ENCODE peak calls at places on chromosome 22, in nine cellular contexts. S, F, X, P, M, D, G, J and V are unnamed samples.

GRCh38 chr22:20203142-20204099 is 52.6 kb upstream of the CCDC188 start:
- DNase-seq in X (no peak), J (peak), F (no peak), G (no peak), D (peak), S (no peak), P (no peak), M (peak), V (no peak)

GRCh38 chr22:46946383-46946965 is 184.0 kb downstream of the TBC1D22A start:
- DNase-seq in D (no peak), P (no peak), F (no peak), J (no peak), X (no peak), G (no peak), M (no peak), S (no peak), V (no peak)

GRCh38 chr22:24437820-24438328 is 10.5 kb downstream of the ADORA2A start:
- DNase-seq in G (no peak), S (no peak), J (no peak), P (no peak), F (no peak), M (no peak), D (no peak), X (no peak), V (no peak)

GRCh38 chr22:28917747-28918543 is 34.6 kb downstream of the ZNRF3 start:
- DNase-seq in F (no peak), D (no peak), M (peak), S (no peak), X (peak), J (no peak), P (no peak), G (no peak), V (no peak)

GRCh38 chr22:42500836-42501179 is 18.8 kb downstream of the RRP7A start:
- DNase-seq in F (no peak), J (no peak), M (peak), X (no peak), G (no peak), D (no peak), S (no peak), P (no peak), V (no peak)

GRCh38 chr22:44733426-44734106 is 18.8 kb upstream of the ARHGAP8 start:
- DNase-seq in F (no peak), G (no peak), J (no peak), S (no peak), P (no peak), M (no peak), X (no peak), D (no peak), V (no peak)

GRCh38 chr22:32695451-32695891 is 106.0 kb upstream of the TIMP3 start:
- DNase-seq in S (no peak), P (no peak), G (no peak), D (peak), F (no peak), X (peak), M (no peak), J (no peak), V (no peak)

GRCh38 chr22:49934144-49934890 is 15.9 kb downstream of the CRELD2 start:
- DNase-seq in D (no peak), F (no peak), G (no peak), J (no peak), P (peak), S (no peak), X (peak), M (peak), V (no peak)

GRCh38 chr22:38694945-38695344 is 5.8 kb downstream of the JOSD1 start:
- DNase-seq in D (no peak), F (no peak), J (no peak), S (no peak), P (no peak), X (peak), M (no peak), G (no peak), V (no peak)

GRCh38 chr22:28604961-28605360 is 74.7 kb downstream of the TTC28 start:
- DNase-seq in F (no peak), M (no peak), X (no peak), S (no peak), J (no peak), G (no peak), D (no peak), P (no peak), V (no peak)

GRCh38 chr22:25167082-25167481 is 32.6 kb upstream of the CRYBB3 start:
- DNase-seq in S (no peak), P (no peak), F (no peak), G (no peak), X (no peak), D (peak), M (no peak), J (no peak), V (no peak)

GRCh38 chr22:35889071-35889470 is 139.6 kb downstream of the RBFOX2 start:
- DNase-seq in P (no peak), X (no peak), S (no peak), D (no peak), F (no peak), J (no peak), M (no peak), G (no peak), V (no peak)

GRCh38 chr22:37177221-37177620 is 10.8 kb downstream of the C1QTNF6 start:
- DNase-seq in P (no peak), X (no peak), S (no peak), F (no peak), J (no peak), D (no peak), G (no peak), M (no peak), V (no peak)

GRCh38 chr22:50739894-50740293 is 1.9 kb downstream of the ACR start:
- DNase-seq in F (no peak), D (no peak), G (no peak), S (peak), X (no peak), J (peak), M (no peak), P (no peak), V (no peak)

GRCh38 chr22:50489363-50490243 is 2.9 kb downstream of the MIOX start:
- DNase-seq in J (no peak), D (no peak), P (no peak), G (no peak), M (no peak), F (no peak), S (no peak), X (no peak), V (no peak)

GRCh38 chr22:42150727-42151590 is 20.3 kb upstream of the CYP2D6 start:
- DNase-seq in X (no peak), J (no peak), D (no peak), S (no peak), G (no peak), F (no peak), P (no peak), M (no peak), V (no peak)

GRCh38 chr22:38956551-38956950 is 858 bp upstream of the APOBEC3A start:
- DNase-seq in M (no peak), X (no peak), F (no peak), S (no peak), D (no peak), J (no peak), G (no peak), P (no peak), V (no peak)

GRCh38 chr22:43273902-43274484 is 69.2 kb downstream of the SCUBE1 start:
- DNase-seq in D (peak), S (peak), M (no peak), G (no peak), X (peak), F (no peak), J (peak), P (no peak), V (peak)

GRCh38 chr22:17418890-17419324 is 49.6 kb downstream of the CECR2 start:
- DNase-seq in F (no peak), D (no peak), J (no peak), S (no peak), X (no peak), P (no peak), G (no peak), M (no peak), V (no peak)

GRCh38 chr22:35838849-35839646 is 121.4 kb downstream of the APOL5 start:
- DNase-seq in M (no peak), S (no peak), P (no peak), X (peak), G (no peak), D (peak), J (no peak), F (peak), V (no peak)

GRCh38 chr22:38718414-38718813 is 12.7 kb downstream of the GTPBP1 start:
- DNase-seq in F (no peak), P (no peak), X (peak), G (no peak), M (no peak), D (peak), J (peak), S (no peak), V (no peak)

GRCh38 chr22:35842954-35843353 is 125.3 kb downstream of the APOL5 start:
- DNase-seq in J (no peak), S (no peak), F (no peak), X (peak), D (peak), P (no peak), M (no peak), G (no peak), V (no peak)

GRCh38 chr22:23144926-23145906 is at the start of gene RAB36:
- DNase-seq in P (peak), M (peak), X (peak), D (peak), S (peak), F (peak), G (peak), J (peak), V (peak)

GRCh38 chr22:46613606-46613997 is 6.6 kb upstream of the GRAMD4 start:
- DNase-seq in X (no peak), S (peak), P (no peak), D (no peak), M (no peak), J (no peak), G (no peak), F (no peak), V (peak)

GRCh38 chr22:43825651-43826050 is 13.5 kb upstream of the EFCAB6 start:
- DNase-seq in P (no peak), D (no peak), G (no peak), F (no peak), X (no peak), J (no peak), M (no peak), S (no peak), V (no peak)

GRCh38 chr22:26568207-26568706 is 21.7 kb downstream of the TPST2 start:
- DNase-seq in P (no peak), J (no peak), X (no peak), M (no peak), S (no peak), D (peak), G (no peak), F (no peak), V (no peak)

GRCh38 chr22:11627798-11628650 is 3900.0 kb upstream of the OR11H1 start:
- DNase-seq in P (no peak), G (no peak), X (no peak), D (no peak), J (no peak), F (no peak), M (no peak), S (no peak), V (no peak)

GRCh38 chr22:31857247-31857646 is 87.1 kb upstream of the YWHAH start:
- DNase-seq in F (no peak), S (no peak), G (no peak), D (no peak), J (no peak), P (no peak), X (no peak), M (no peak), V (no peak)

GRCh38 chr22:27790396-27791216 is 10.9 kb downstream of the MN1 start:
- DNase-seq in M (no peak), G (no peak), D (no peak), P (no peak), S (no peak), J (no peak), X (no peak), F (no peak), V (no peak)

GRCh38 chr22:20254975-20255946 is 12.9 kb downstream of the RTN4R start:
- DNase-seq in G (no peak), X (no peak), S (no peak), P (no peak), D (no peak), J (no peak), M (no peak), F (no peak), V (no peak)

GRCh38 chr22:37820350-37820749 is 2.8 kb upstream of the GALR3 start:
- DNase-seq in F (no peak), J (no peak), X (no peak), P (no peak), D (no peak), G (no peak), S (no peak), M (no peak), V (no peak)

GRCh38 chr22:37626144-37626543 is 13.3 kb upstream of the SH3BP1 start:
- DNase-seq in X (peak), M (peak), J (peak), P (no peak), F (no peak), S (no peak), G (no peak), D (no peak), V (no peak)